ENCODE peak calls at places on chromosomes 16 and 17, in five cellular contexts. One of them, this sample, is unnamed.
A peak's percentile ranks its signal among the peaks of the same experiment; 100 is the strongest.

GRCh38 chr17:17146791-17147406 is 59.2 kb downstream of the PLD6 start:
- DNase-seq in activated CD8-positive, alpha-beta memory T cell treated with anti-CD3 and anti-CD28 coated beads for 4 hours: no peak
- DNase-seq in pons: no peak
- DNase-seq in colonic mucosa: no peak
- DNase-seq in hepatic stellate cell: no peak
- DNase-seq in this sample: no peak

GRCh38 chr17:17724307-17724921 is 43.2 kb downstream of the RAI1 start:
- DNase-seq in activated CD8-positive, alpha-beta memory T cell treated with anti-CD3 and anti-CD28 coated beads for 4 hours: no peak
- DNase-seq in pons: no peak
- DNase-seq in colonic mucosa: no peak
- DNase-seq in hepatic stellate cell: peak; percentile 78
- DNase-seq in this sample: no peak

GRCh38 chr17:74203439-74204240 is at the start of gene RPL38:
- DNase-seq in activated CD8-positive, alpha-beta memory T cell treated with anti-CD3 and anti-CD28 coated beads for 4 hours: peak; percentile 92
- DNase-seq in pons: peak; percentile 98
- DNase-seq in colonic mucosa: peak; percentile 99
- DNase-seq in hepatic stellate cell: peak; percentile 97
- DNase-seq in this sample: peak; percentile 92

GRCh38 chr16:89531821-89532526 is 23.8 kb downstream of the SPG7 start:
- DNase-seq in activated CD8-positive, alpha-beta memory T cell treated with anti-CD3 and anti-CD28 coated beads for 4 hours: no peak
- DNase-seq in pons: no peak
- DNase-seq in colonic mucosa: no peak
- DNase-seq in hepatic stellate cell: no peak
- DNase-seq in this sample: no peak

GRCh38 chr16:72992142-72992601 is 55.8 kb downstream of the ZFHX3 start:
- DNase-seq in activated CD8-positive, alpha-beta memory T cell treated with anti-CD3 and anti-CD28 coated beads for 4 hours: no peak
- DNase-seq in pons: no peak
- DNase-seq in colonic mucosa: no peak
- DNase-seq in hepatic stellate cell: no peak
- DNase-seq in this sample: no peak

GRCh38 chr17:40852378-40852777 is 14.6 kb downstream of the KRT12 start:
- DNase-seq in activated CD8-positive, alpha-beta memory T cell treated with anti-CD3 and anti-CD28 coated beads for 4 hours: no peak
- DNase-seq in pons: no peak
- DNase-seq in colonic mucosa: no peak
- DNase-seq in hepatic stellate cell: no peak
- DNase-seq in this sample: no peak

GRCh38 chr17:7186241-7186640 is 7.1 kb upstream of the ASGR1 start:
- DNase-seq in activated CD8-positive, alpha-beta memory T cell treated with anti-CD3 and anti-CD28 coated beads for 4 hours: no peak
- DNase-seq in pons: no peak
- DNase-seq in colonic mucosa: no peak
- DNase-seq in hepatic stellate cell: no peak
- DNase-seq in this sample: no peak

GRCh38 chr17:15284537-15284936 is 19.4 kb upstream of the PMP22 start:
- DNase-seq in activated CD8-positive, alpha-beta memory T cell treated with anti-CD3 and anti-CD28 coated beads for 4 hours: no peak
- DNase-seq in pons: no peak
- DNase-seq in colonic mucosa: no peak
- DNase-seq in hepatic stellate cell: no peak
- DNase-seq in this sample: no peak

GRCh38 chr17:12187658-12188057 is 167.0 kb downstream of the MAP2K4 start:
- DNase-seq in activated CD8-positive, alpha-beta memory T cell treated with anti-CD3 and anti-CD28 coated beads for 4 hours: no peak
- DNase-seq in pons: no peak
- DNase-seq in colonic mucosa: no peak
- DNase-seq in hepatic stellate cell: no peak
- DNase-seq in this sample: no peak

GRCh38 chr17:29977836-29978235 is 36.4 kb downstream of the EFCAB5 start:
- DNase-seq in activated CD8-positive, alpha-beta memory T cell treated with anti-CD3 and anti-CD28 coated beads for 4 hours: no peak
- DNase-seq in pons: peak; percentile 11
- DNase-seq in colonic mucosa: no peak
- DNase-seq in hepatic stellate cell: peak; percentile 16
- DNase-seq in this sample: no peak

GRCh38 chr17:19753049-19753444 is 4.9 kb upstream of the ALDH3A1 start:
- DNase-seq in activated CD8-positive, alpha-beta memory T cell treated with anti-CD3 and anti-CD28 coated beads for 4 hours: no peak
- DNase-seq in pons: peak; percentile 60
- DNase-seq in colonic mucosa: peak; percentile 57
- DNase-seq in hepatic stellate cell: no peak
- DNase-seq in this sample: no peak

GRCh38 chr17:57293077-57293476 is 36.8 kb downstream of the MSI2 start:
- DNase-seq in activated CD8-positive, alpha-beta memory T cell treated with anti-CD3 and anti-CD28 coated beads for 4 hours: no peak
- DNase-seq in pons: no peak
- DNase-seq in colonic mucosa: no peak
- DNase-seq in hepatic stellate cell: no peak
- DNase-seq in this sample: no peak

GRCh38 chr16:48609453-48610023 is 442 bp downstream of the N4BP1 start:
- DNase-seq in activated CD8-positive, alpha-beta memory T cell treated with anti-CD3 and anti-CD28 coated beads for 4 hours: no peak
- DNase-seq in pons: no peak
- DNase-seq in colonic mucosa: peak; percentile 56
- DNase-seq in hepatic stellate cell: no peak
- DNase-seq in this sample: no peak

GRCh38 chr17:39740357-39741111 is 2.8 kb downstream of the GRB7 start:
- DNase-seq in activated CD8-positive, alpha-beta memory T cell treated with anti-CD3 and anti-CD28 coated beads for 4 hours: no peak
- DNase-seq in pons: no peak
- DNase-seq in colonic mucosa: peak; percentile 57
- DNase-seq in hepatic stellate cell: peak; percentile 61
- DNase-seq in this sample: no peak

GRCh38 chr17:81090361-81091133 is 55.6 kb downstream of the BAIAP2 start:
- DNase-seq in activated CD8-positive, alpha-beta memory T cell treated with anti-CD3 and anti-CD28 coated beads for 4 hours: no peak
- DNase-seq in pons: no peak
- DNase-seq in colonic mucosa: peak; percentile 69
- DNase-seq in hepatic stellate cell: no peak
- DNase-seq in this sample: peak; percentile 5

GRCh38 chr16:88019847-88020512 is 68.7 kb downstream of the BANP start:
- DNase-seq in activated CD8-positive, alpha-beta memory T cell treated with anti-CD3 and anti-CD28 coated beads for 4 hours: no peak
- DNase-seq in pons: no peak
- DNase-seq in colonic mucosa: no peak
- DNase-seq in hepatic stellate cell: no peak
- DNase-seq in this sample: no peak

GRCh38 chr16:19307587-19308241 is 22.2 kb downstream of the CLEC19A start:
- DNase-seq in activated CD8-positive, alpha-beta memory T cell treated with anti-CD3 and anti-CD28 coated beads for 4 hours: no peak
- DNase-seq in pons: no peak
- DNase-seq in colonic mucosa: no peak
- DNase-seq in hepatic stellate cell: no peak
- DNase-seq in this sample: no peak

GRCh38 chr17:44183024-44183423 is 3.7 kb upstream of the TMUB2 start:
- DNase-seq in activated CD8-positive, alpha-beta memory T cell treated with anti-CD3 and anti-CD28 coated beads for 4 hours: no peak
- DNase-seq in pons: no peak
- DNase-seq in colonic mucosa: no peak
- DNase-seq in hepatic stellate cell: no peak
- DNase-seq in this sample: no peak

GRCh38 chr17:55134486-55135157 is 130.1 kb upstream of the HLF start:
- DNase-seq in activated CD8-positive, alpha-beta memory T cell treated with anti-CD3 and anti-CD28 coated beads for 4 hours: no peak
- DNase-seq in pons: no peak
- DNase-seq in colonic mucosa: no peak
- DNase-seq in hepatic stellate cell: no peak
- DNase-seq in this sample: no peak

GRCh38 chr17:28916302-28916934 is 13.5 kb upstream of the DHRS13 start:
- DNase-seq in activated CD8-positive, alpha-beta memory T cell treated with anti-CD3 and anti-CD28 coated beads for 4 hours: no peak
- DNase-seq in pons: no peak
- DNase-seq in colonic mucosa: peak; percentile 54
- DNase-seq in hepatic stellate cell: no peak
- DNase-seq in this sample: no peak

GRCh38 chr16:71627631-71628236 is 1.8 kb downstream of the MARVELD3 start:
- DNase-seq in activated CD8-positive, alpha-beta memory T cell treated with anti-CD3 and anti-CD28 coated beads for 4 hours: no peak
- DNase-seq in pons: no peak
- DNase-seq in colonic mucosa: peak; percentile 49
- DNase-seq in hepatic stellate cell: no peak
- DNase-seq in this sample: no peak

GRCh38 chr16:4664538-4665418 is 28.6 kb upstream of the NUDT16L1 start:
- DNase-seq in activated CD8-positive, alpha-beta memory T cell treated with anti-CD3 and anti-CD28 coated beads for 4 hours: peak; percentile 20
- DNase-seq in pons: no peak
- DNase-seq in colonic mucosa: peak; percentile 87
- DNase-seq in hepatic stellate cell: no peak
- DNase-seq in this sample: no peak

GRCh38 chr17:43356999-43357398 is 41.8 kb upstream of the ARL4D start:
- DNase-seq in activated CD8-positive, alpha-beta memory T cell treated with anti-CD3 and anti-CD28 coated beads for 4 hours: no peak
- DNase-seq in pons: no peak
- DNase-seq in colonic mucosa: no peak
- DNase-seq in hepatic stellate cell: peak; percentile 84
- DNase-seq in this sample: no peak

GRCh38 chr16:17470002-17470870 is 524 bp downstream of the XYLT1 start:
- DNase-seq in activated CD8-positive, alpha-beta memory T cell treated with anti-CD3 and anti-CD28 coated beads for 4 hours: no peak
- DNase-seq in pons: no peak
- DNase-seq in colonic mucosa: peak; percentile 38
- DNase-seq in hepatic stellate cell: peak; percentile 31
- DNase-seq in this sample: no peak

GRCh38 chr16:70700101-70701020 is 14.5 kb upstream of the MTSS2 start:
- DNase-seq in activated CD8-positive, alpha-beta memory T cell treated with anti-CD3 and anti-CD28 coated beads for 4 hours: no peak
- DNase-seq in pons: peak; percentile 91
- DNase-seq in colonic mucosa: no peak
- DNase-seq in hepatic stellate cell: no peak
- DNase-seq in this sample: no peak

GRCh38 chr16:7257026-7257425 is 75.6 kb upstream of the RBFOX1 start:
- DNase-seq in activated CD8-positive, alpha-beta memory T cell treated with anti-CD3 and anti-CD28 coated beads for 4 hours: no peak
- DNase-seq in pons: no peak
- DNase-seq in colonic mucosa: no peak
- DNase-seq in hepatic stellate cell: no peak
- DNase-seq in this sample: no peak

GRCh38 chr17:17341452-17341851 is 38.3 kb downstream of the NT5M start:
- DNase-seq in activated CD8-positive, alpha-beta memory T cell treated with anti-CD3 and anti-CD28 coated beads for 4 hours: no peak
- DNase-seq in pons: no peak
- DNase-seq in colonic mucosa: no peak
- DNase-seq in hepatic stellate cell: no peak
- DNase-seq in this sample: no peak

GRCh38 chr16:49021136-49021535 is 260.5 kb downstream of the CBLN1 start:
- DNase-seq in activated CD8-positive, alpha-beta memory T cell treated with anti-CD3 and anti-CD28 coated beads for 4 hours: no peak
- DNase-seq in pons: no peak
- DNase-seq in colonic mucosa: no peak
- DNase-seq in hepatic stellate cell: no peak
- DNase-seq in this sample: no peak

GRCh38 chr16:84686702-84687298 is 13.0 kb upstream of the USP10 start:
- DNase-seq in activated CD8-positive, alpha-beta memory T cell treated with anti-CD3 and anti-CD28 coated beads for 4 hours: no peak
- DNase-seq in pons: no peak
- DNase-seq in colonic mucosa: no peak
- DNase-seq in hepatic stellate cell: no peak
- DNase-seq in this sample: no peak

GRCh38 chr17:6456914-6457687 is 12.8 kb downstream of the PIMREG start:
- DNase-seq in activated CD8-positive, alpha-beta memory T cell treated with anti-CD3 and anti-CD28 coated beads for 4 hours: no peak
- DNase-seq in pons: no peak
- DNase-seq in colonic mucosa: peak; percentile 71
- DNase-seq in hepatic stellate cell: peak; percentile 96
- DNase-seq in this sample: no peak